ENCODE peak calls at places on chromosomes 3 and 15, in ten cellular contexts. C is fibroblast of lung; B is HFF-Myc; I is mammary epithelial cell; J is psoas muscle; O is HL-60; W is transverse colon; U is BE2C; P is testis; Q is CD8-positive, alpha-beta T cell. X is an unnamed sample.

GRCh38 chr3:108722724-108723123 is 34.5 kb downstream of the RETNLB start:
- DNase-seq in C (no peak), B (no peak), I (no peak), J (no peak), O (no peak), W (no peak), U (no peak), P (no peak), Q (no peak), X (no peak)

GRCh38 chr15:70347766-70348558 is 250.2 kb upstream of the TLE3 start:
- DNase-seq in C (no peak), B (no peak), I (no peak), J (no peak), O (no peak), W (no peak), U (peak), P (no peak), Q (no peak), X (no peak)

GRCh38 chr15:33975023-33975565 is 6.8 kb downstream of the CHRM5 start:
- DNase-seq in C (peak), B (no peak), I (no peak), J (no peak), O (no peak), W (no peak), U (no peak), P (no peak), Q (no peak), X (peak)

GRCh38 chr3:142273501-142273900 is 48.1 kb upstream of the GK5 start:
- DNase-seq in C (no peak), B (no peak), I (no peak), J (no peak), O (no peak), W (no peak), U (no peak), P (no peak), Q (no peak), X (no peak)

GRCh38 chr15:55518641-55519040 is 10.6 kb upstream of the DNAAF4 start:
- DNase-seq in C (no peak), B (no peak), I (no peak), J (no peak), O (no peak), W (no peak), U (no peak), P (no peak), Q (no peak), X (no peak)

GRCh38 chr3:79041621-79042020 is 726.2 kb downstream of the ROBO1 start:
- DNase-seq in C (no peak), B (no peak), I (no peak), J (no peak), O (no peak), W (no peak), U (no peak), P (no peak), Q (no peak), X (no peak)

GRCh38 chr3:184549793-184550585 is 11.6 kb upstream of the EPHB3 start:
- DNase-seq in C (no peak), B (no peak), I (peak), J (no peak), O (no peak), W (no peak), U (no peak), P (peak), Q (no peak), X (no peak)

GRCh38 chr3:77456881-77457280 is 417.0 kb downstream of the ROBO2 start:
- DNase-seq in C (no peak), B (no peak), I (no peak), J (no peak), O (no peak), W (no peak), U (peak), P (no peak), Q (no peak), X (no peak)

GRCh38 chr15:67769468-67770097 is 55.7 kb upstream of the SKOR1 start:
- DNase-seq in C (no peak), B (no peak), I (no peak), J (no peak), O (no peak), W (no peak), U (no peak), P (no peak), Q (no peak), X (no peak)

GRCh38 chr3:129034650-129035049 is 25.9 kb upstream of the GP9 start:
- DNase-seq in C (no peak), B (no peak), I (no peak), J (no peak), O (no peak), W (no peak), U (peak), P (no peak), Q (no peak), X (no peak)

GRCh38 chr15:78795043-78795442 is 16.2 kb downstream of the ADAMTS7 start:
- DNase-seq in C (no peak), B (no peak), I (no peak), J (no peak), O (no peak), W (no peak), U (no peak), P (no peak), Q (no peak), X (no peak)

GRCh38 chr3:48644898-48645760 is 9.9 kb upstream of the SLC26A6 start:
- DNase-seq in C (no peak), B (no peak), I (no peak), J (no peak), O (no peak), W (no peak), U (no peak), P (no peak), Q (no peak), X (no peak)

GRCh38 chr3:142680710-142681109 is 43.1 kb upstream of the TRPC1 start:
- DNase-seq in C (no peak), B (no peak), I (peak), J (no peak), O (no peak), W (no peak), U (no peak), P (no peak), Q (no peak), X (no peak)

GRCh38 chr3:106862067-106862466 is 515.2 kb upstream of the CCDC54 start:
- DNase-seq in C (peak), B (no peak), I (no peak), J (no peak), O (no peak), W (no peak), U (no peak), P (no peak), Q (no peak), X (peak)

GRCh38 chr3:149367021-149367840 is 10.2 kb downstream of the TM4SF1 start:
- DNase-seq in C (no peak), B (no peak), I (peak), J (no peak), O (no peak), W (peak), U (no peak), P (no peak), Q (no peak), X (peak)

GRCh38 chr3:72906154-72906553 is 18.3 kb downstream of the GXYLT2 start:
- DNase-seq in C (no peak), B (no peak), I (no peak), J (no peak), O (no peak), W (no peak), U (no peak), P (no peak), Q (no peak), X (no peak)

GRCh38 chr3:165507060-165507459 is 310.9 kb upstream of the SLITRK3 start:
- DNase-seq in C (no peak), B (no peak), I (no peak), J (no peak), O (no peak), W (no peak), U (no peak), P (no peak), Q (no peak), X (no peak)

GRCh38 chr3:162285252-162285651 is 788.6 kb downstream of the OTOL1 start:
- DNase-seq in C (no peak), B (no peak), I (no peak), J (no peak), O (no peak), W (no peak), U (no peak), P (no peak), Q (no peak), X (no peak)

GRCh38 chr3:125156491-125156890 is 56.1 kb downstream of the SLC12A8 start:
- DNase-seq in C (no peak), B (no peak), I (no peak), J (no peak), O (no peak), W (no peak), U (no peak), P (no peak), Q (no peak), X (no peak)

GRCh38 chr15:86231864-86232801 is 152.5 kb downstream of the AGBL1 start:
- DNase-seq in C (peak), B (no peak), I (peak), J (peak), O (no peak), W (peak), U (peak), P (peak), Q (peak), X (peak)

GRCh38 chr15:75104804-75105557 is 81.6 kb downstream of the PPCDC start:
- DNase-seq in C (peak), B (peak), I (peak), J (no peak), O (peak), W (peak), U (no peak), P (no peak), Q (no peak), X (peak)

GRCh38 chr3:147428396-147429153 is 19.4 kb downstream of the ZIC1 start:
- DNase-seq in C (no peak), B (no peak), I (no peak), J (no peak), O (no peak), W (no peak), U (no peak), P (no peak), Q (no peak), X (no peak)
- TF ChIP-seq CTCF in C (no peak), B (no peak), I (no peak), J (no peak), O (no peak), W (no peak), U (no peak), P (no peak), Q (no peak), X (no peak)

GRCh38 chr3:140931016-140931454 is 10.6 kb upstream of the SLC25A36 start:
- DNase-seq in C (no peak), B (no peak), I (no peak), J (no peak), O (no peak), W (no peak), U (no peak), P (no peak), Q (no peak), X (no peak)
- H3K4me3 ChIP-seq in C (no peak), B (no peak), I (peak), J (no peak), O (no peak), W (no peak), U (peak), P (no peak), Q (no peak), X (no peak)

GRCh38 chr3:186605561-186606545 is 7.0 kb upstream of the AHSG start:
- DNase-seq in C (no peak), B (no peak), I (no peak), J (no peak), O (no peak), W (no peak), U (no peak), P (no peak), Q (no peak), X (no peak)

GRCh38 chr3:186608624-186609215 is 4.1 kb upstream of the AHSG start:
- DNase-seq in C (no peak), B (no peak), I (no peak), J (no peak), O (no peak), W (no peak), U (no peak), P (no peak), Q (no peak), X (no peak)

GRCh38 chr3:186612065-186612464 is 795 bp upstream of the AHSG start:
- DNase-seq in C (no peak), B (no peak), I (no peak), J (no peak), O (no peak), W (no peak), U (no peak), P (no peak), Q (no peak), X (no peak)

GRCh38 chr3:186612721-186613636 is at the start of gene AHSG:
- DNase-seq in C (no peak), B (no peak), I (no peak), J (no peak), O (no peak), W (no peak), U (no peak), P (no peak), Q (no peak), X (no peak)

DNA sequence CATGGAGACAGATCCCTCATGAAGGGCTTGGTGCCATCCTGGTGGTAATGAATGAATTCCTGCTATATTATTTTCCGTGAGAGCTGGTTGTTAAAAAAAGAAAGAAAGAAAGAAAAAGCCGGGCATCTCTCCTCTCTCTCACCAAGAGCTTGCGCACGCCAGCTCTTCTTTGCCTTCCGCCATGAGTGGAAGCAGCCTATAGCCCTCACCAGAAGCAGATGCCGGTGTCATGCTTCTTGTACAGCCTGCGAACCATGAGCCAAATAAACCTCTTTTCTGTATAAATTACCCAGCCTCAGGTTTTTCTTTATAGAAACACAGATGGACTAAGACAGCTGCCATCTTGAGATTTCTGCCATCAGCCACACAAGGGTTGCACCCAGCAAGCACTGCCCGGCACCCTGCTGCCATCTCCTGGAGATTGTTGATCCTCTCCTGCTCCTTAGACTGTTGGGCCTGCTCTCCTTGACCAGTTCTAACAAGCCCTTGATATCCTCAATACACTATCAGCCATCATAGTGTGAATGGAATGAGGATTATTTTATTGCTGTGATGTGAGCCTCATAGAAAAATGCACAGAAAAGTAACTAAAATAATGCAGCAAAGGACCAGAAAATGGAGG is 3.5 kb upstream of the AHSG start:
- DNase-seq in C (no peak), B (no peak), I (peak), J (no peak), O (no peak), W (no peak), U (peak), P (peak), Q (no peak), X (peak)
- TF ChIP-seq CTCF in C (peak), B (peak), I (peak), J (no peak), O (peak), W (no peak), U (peak), P (no peak), Q (no peak), X (peak)

DNA sequence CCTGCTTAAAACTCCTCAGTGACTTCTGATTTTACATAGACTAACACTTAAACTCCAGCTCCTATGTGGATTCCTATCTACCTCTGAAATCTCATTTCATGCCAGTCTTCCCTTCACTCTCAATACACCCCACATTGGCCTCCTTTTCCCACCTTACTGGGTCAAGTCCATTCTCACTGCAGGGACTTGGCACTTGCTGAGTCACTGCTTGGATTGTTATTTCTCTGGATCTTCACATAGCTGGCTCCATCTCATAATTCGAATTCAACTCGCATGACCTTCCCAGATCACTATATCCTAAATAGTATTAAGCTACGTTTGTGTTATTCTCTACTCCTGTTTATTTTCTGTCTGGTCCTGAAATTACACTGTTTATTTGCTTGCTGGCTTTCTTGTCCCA is 59.6 kb upstream of the FRMD4B start:
- DNase-seq in C (peak), B (no peak), I (no peak), J (no peak), O (no peak), W (no peak), U (no peak), P (no peak), Q (no peak), X (no peak)
- H3K4me3 ChIP-seq in C (peak), B (no peak), I (no peak), J (peak), O (no peak), W (no peak), U (no peak), P (no peak), Q (no peak), X (no peak)

DNA sequence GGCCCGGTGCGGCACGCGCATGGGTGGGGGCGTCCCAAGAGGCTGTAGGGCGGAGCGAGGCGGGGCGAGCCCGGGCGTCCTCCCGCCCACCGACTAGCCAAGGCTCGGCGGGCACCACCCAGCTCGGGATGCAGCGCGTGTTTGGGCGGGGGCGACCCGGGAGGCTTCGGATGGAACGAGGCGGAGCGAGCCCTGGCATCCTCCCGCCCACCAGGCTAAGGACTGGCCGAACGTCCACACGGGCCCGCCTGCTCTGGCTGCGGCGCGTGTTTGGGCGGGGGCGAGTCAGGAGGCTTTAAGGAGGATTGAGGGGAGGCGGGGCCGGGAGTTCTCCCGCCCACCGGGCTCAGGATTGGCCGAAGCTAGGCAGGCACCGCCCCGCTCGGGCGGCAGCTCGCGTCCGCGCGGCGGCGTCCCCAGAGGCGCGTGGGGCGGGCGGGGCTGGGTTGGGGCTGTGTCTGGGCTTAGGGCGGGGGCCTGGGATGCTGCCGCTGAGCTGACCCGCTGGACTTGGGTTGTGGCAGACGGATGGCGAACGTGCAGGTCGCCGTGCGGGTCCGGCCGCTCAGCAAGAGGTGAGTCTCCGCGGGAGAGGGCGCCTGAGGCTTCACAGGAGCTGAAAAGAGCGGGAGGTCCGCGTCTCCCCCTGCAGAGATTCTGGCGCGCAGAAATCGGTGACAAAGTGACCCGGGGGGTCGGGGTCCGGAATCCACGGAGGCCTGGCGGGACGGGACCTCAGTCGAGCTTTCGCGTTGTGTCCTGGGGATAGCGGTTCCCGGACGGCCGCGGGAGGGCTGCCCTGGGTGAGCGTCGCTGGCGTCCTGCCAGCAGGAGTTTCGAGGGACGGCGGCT is at the start of gene STARD9:
- DNase-seq in C (peak), B (peak), I (peak), J (peak), O (peak), W (peak), U (peak), P (peak), Q (peak), X (peak)
- TF ChIP-seq CTCF in C (no peak), B (no peak), I (no peak), J (no peak), O (no peak), W (no peak), U (no peak), P (no peak), Q (no peak), X (no peak)

GRCh38 chr15:40440300-40441011 is at the start of gene BAHD1:
- DNase-seq in C (peak), B (peak), I (peak), J (peak), O (peak), W (peak), U (peak), P (peak), Q (peak), X (peak)

GRCh38 chr15:40437754-40438687 is 2.7 kb upstream of the BAHD1 start:
- DNase-seq in C (no peak), B (no peak), I (no peak), J (no peak), O (no peak), W (no peak), U (no peak), P (peak), Q (no peak), X (no peak)

GRCh38 chr15:40439461-40440299 is 1.1 kb upstream of the BAHD1 start:
- DNase-seq in C (no peak), B (no peak), I (peak), J (peak), O (peak), W (peak), U (peak), P (peak), Q (no peak), X (no peak)

GRCh38 chr15:40436892-40437753 is 3.6 kb upstream of the BAHD1 start:
- DNase-seq in C (no peak), B (no peak), I (no peak), J (no peak), O (no peak), W (no peak), U (no peak), P (no peak), Q (no peak), X (no peak)

DNA sequence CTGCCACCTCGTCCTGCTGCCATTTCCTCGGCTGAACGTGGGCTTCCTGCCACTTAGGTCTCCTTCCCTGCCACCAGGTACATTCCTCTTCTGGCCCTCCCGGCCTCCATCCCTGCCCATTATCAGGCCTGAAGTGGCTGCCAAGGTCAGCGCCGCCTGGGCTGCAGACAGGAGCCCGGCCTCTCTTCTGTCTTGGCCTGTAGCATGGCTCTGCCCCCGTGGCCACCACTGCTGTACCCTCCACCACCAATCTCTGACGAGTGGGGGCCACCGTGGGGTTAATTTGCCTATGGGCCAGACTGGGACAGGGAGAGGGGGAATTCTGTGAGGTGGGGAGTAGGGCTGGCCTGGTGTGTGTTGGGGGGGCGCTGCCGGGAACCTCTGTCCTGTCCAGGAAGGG is 2.0 kb upstream of the BAHD1 start:
- DNase-seq in C (no peak), B (no peak), I (no peak), J (no peak), O (no peak), W (no peak), U (no peak), P (peak), Q (no peak), X (no peak)
- H3K4me3 ChIP-seq in C (no peak), B (no peak), I (no peak), J (no peak), O (no peak), W (no peak), U (no peak), P (no peak), Q (no peak), X (no peak)

X was measured in cardiac fibroblast.